ENCODE peak calls at places on chromosomes 7 and 10, in ten cellular contexts. O, C, I, L, B, F, E, P, J and A are unnamed samples.
A peak's percentile ranks its signal among the peaks of the same experiment; 100 is the strongest.

GRCh38 chr7:115178831-115179230 is 256.9 kb downstream of the MDFIC start:
- DNase-seq in L (no peak), P (no peak), F (no peak), O (no peak), E (peak; percentile 60), I (no peak), J (no peak), C (no peak), B (no peak), A (no peak)

GRCh38 chr7:22121702-22122474 is 176.2 kb upstream of the CDCA7L start:
- DNase-seq in E (no peak), C (peak; percentile 37), O (no peak), I (no peak), B (no peak), L (no peak), J (peak; percentile 8), P (no peak), F (no peak), A (no peak)

GRCh38 chr7:4519819-4520520 is 162.1 kb upstream of the FOXK1 start:
- DNase-seq in C (no peak), I (no peak), E (no peak), J (no peak), L (no peak), F (no peak), B (no peak), O (no peak), P (no peak), A (no peak)

GRCh38 chr10:132458071-132458594 is 61.1 kb downstream of the PWWP2B start:
- DNase-seq in C (peak; percentile 26), L (no peak), E (no peak), B (no peak), O (no peak), I (no peak), P (no peak), J (no peak), F (no peak), A (no peak)

GRCh38 chr7:24830440-24831050 is 73.3 kb upstream of the GSDME start:
- DNase-seq in F (no peak), B (no peak), I (no peak), P (no peak), L (no peak), E (no peak), J (no peak), C (no peak), O (no peak), A (peak; percentile 79)

GRCh38 chr10:101046332-101047238 is 15.2 kb upstream of the KAZALD1 start:
- DNase-seq in J (no peak), E (peak; percentile 44), C (no peak), P (no peak), B (no peak), I (no peak), O (no peak), F (no peak), L (no peak), A (no peak)

GRCh38 chr10:60490013-60490412 is 100.3 kb upstream of the ANK3 start:
- DNase-seq in C (no peak), F (no peak), I (no peak), B (no peak), O (no peak), L (no peak), P (no peak), J (peak; percentile 58), E (peak; percentile 86), A (no peak)

GRCh38 chr10:75658036-75658435 is 226.6 kb downstream of the LRMDA start:
- DNase-seq in E (no peak), J (no peak), F (no peak), I (no peak), P (no peak), L (no peak), B (no peak), O (no peak), C (no peak), A (no peak)

GRCh38 chr7:20136647-20137046 is 80.5 kb downstream of the MACC1 start:
- DNase-seq in I (no peak), O (no peak), F (no peak), C (no peak), L (no peak), P (no peak), E (no peak), B (no peak), J (no peak), A (no peak)

GRCh38 chr7:140159487-140159886 is 17.3 kb downstream of the KDM7A start:
- DNase-seq in B (no peak), O (no peak), P (no peak), L (no peak), C (no peak), J (peak; percentile 15), E (peak; percentile 56), I (no peak), F (no peak), A (no peak)

GRCh38 chr7:111107989-111108388 is 17.1 kb downstream of the LRRN3 start:
- DNase-seq in E (no peak), O (no peak), F (no peak), P (no peak), L (no peak), C (no peak), J (peak; percentile 33), I (no peak), B (peak; percentile 36), A (no peak)

GRCh38 chr10:60662917-60663614 is 115.2 kb upstream of the CDK1 start:
- DNase-seq in C (no peak), F (no peak), I (no peak), L (peak; percentile 54), B (no peak), E (peak; percentile 78), O (no peak), P (no peak), J (peak; percentile 75), A (no peak)

GRCh38 chr7:55240418-55241142 is 124.6 kb upstream of the LANCL2 start:
- DNase-seq in B (no peak), J (no peak), P (no peak), F (no peak), C (no peak), E (no peak), O (no peak), I (no peak), L (no peak), A (peak; percentile 9)

GRCh38 chr10:77801474-77802238 is 124.9 kb downstream of the DLG5 start:
- DNase-seq in E (peak; percentile 78), I (no peak), F (peak; percentile 47), C (no peak), L (peak; percentile 54), J (peak; percentile 59), O (no peak), P (peak; percentile 2), B (peak; percentile 71), A (no peak)

GRCh38 chr7:11505471-11505870 is 326.5 kb downstream of the THSD7A start:
- DNase-seq in J (no peak), O (no peak), I (no peak), B (no peak), C (no peak), P (no peak), L (no peak), F (no peak), E (no peak), A (no peak)

GRCh38 chr10:26407406-26407969 is 30.7 kb upstream of the APBB1IP start:
- DNase-seq in L (peak; percentile 17), P (no peak), E (peak; percentile 47), B (no peak), O (no peak), C (no peak), I (no peak), J (peak; percentile 38), F (no peak), A (peak; percentile 5)

GRCh38 chr7:44292876-44293560 is 32.4 kb downstream of the CAMK2B start:
- DNase-seq in O (peak; percentile 41), C (no peak), B (peak; percentile 4), L (no peak), J (no peak), I (no peak), E (no peak), P (no peak), F (peak; percentile 2), A (no peak)